ENCODE peak calls at places on chromosome 18, in seven cellular contexts. I is DMS79 treated with DMSO at 0.1 percent for 48 hours; R is HCEC 1CT; T is PC-9; D is renal cortical epithelial cell; V is CD4-positive, alpha-beta T cell; W is islet precursor cell. F is an unnamed sample.

GRCh38 chr18:70036771-70037452 is 89.2 kb upstream of the CD226 start:
- DNase-seq in I (no peak), R (no peak), T (no peak), D (no peak), V (no peak), W (no peak), F (no peak)

GRCh38 chr18:3075491-3075890 is 62.5 kb upstream of the LPIN2 start:
- DNase-seq in I (no peak), R (no peak), T (no peak), D (no peak), V (no peak), W (peak; percentile 55), F (no peak)

GRCh38 chr18:74604774-74605173 is 7.1 kb downstream of the ZNF407 start:
- DNase-seq in I (no peak), R (peak; percentile 45), T (no peak), D (peak; percentile 60), V (no peak), W (no peak), F (no peak)

GRCh38 chr18:48752478-48752877 is 198.3 kb downstream of the SMAD7 start:
- DNase-seq in I (no peak), R (no peak), T (no peak), D (no peak), V (no peak), W (no peak), F (no peak)

GRCh38 chr18:10518595-10519273 is 7.1 kb upstream of the NAPG start:
- DNase-seq in I (no peak), R (peak; percentile 41), T (no peak), D (peak; percentile 72), V (no peak), W (no peak), F (peak; percentile 33)

GRCh38 chr18:53698907-53699306 is 525.6 kb downstream of the MBD2 start:
- DNase-seq in I (no peak), R (no peak), T (no peak), D (peak; percentile 32), V (no peak), W (peak; percentile 67), F (peak; percentile 45)

GRCh38 chr18:48133675-48134251 is 203.3 kb upstream of the SMAD2 start:
- DNase-seq in I (peak; percentile 96), R (no peak), T (peak; percentile 96), D (peak; percentile 63), V (no peak), W (no peak), F (peak; percentile 22)

GRCh38 chr18:8045890-8046289 is 478.8 kb downstream of the PTPRM start:
- DNase-seq in I (no peak), R (no peak), T (no peak), D (no peak), V (peak; percentile 41), W (no peak), F (no peak)

GRCh38 chr18:35730738-35731370 is 149.3 kb downstream of the GALNT1 start:
- DNase-seq in I (no peak), R (no peak), T (no peak), D (peak; percentile 36), V (no peak), W (no peak), F (no peak)

GRCh38 chr18:52288403-52289004 is 51.5 kb upstream of the DCC start:
- DNase-seq in I (no peak), R (no peak), T (no peak), D (peak; percentile 7), V (no peak), W (peak; percentile 59), F (no peak)

GRCh38 chr18:45733535-45733934 is 9.6 kb downstream of the SLC14A1 start:
- DNase-seq in I (no peak), R (no peak), T (no peak), D (no peak), V (no peak), W (no peak), F (no peak)